ENCODE peak calls at places on chromosome 4, in four cellular contexts. R, M, K and T are unnamed samples.

GRCh38 chr4:17055788-17056187 is 157.3 kb upstream of the LDB2 start:
- DNase-seq in R (no peak), M (no peak), K (no peak), T (no peak)

GRCh38 chr4:94515365-94515764 is 63.6 kb downstream of the PDLIM5 start:
- DNase-seq in R (no peak), M (no peak), K (no peak), T (no peak)

GRCh38 chr4:135065366-135065765 is 863.8 kb upstream of the PABPC4L start:
- DNase-seq in R (no peak), M (no peak), K (no peak), T (no peak)

GRCh38 chr4:68498413-68499007 is 51.2 kb downstream of the TMPRSS11E start:
- DNase-seq in R (peak; percentile 90), M (peak; percentile 34), K (peak; percentile 66), T (peak; percentile 20)

GRCh38 chr4:4233610-4234009 is 6.9 kb upstream of the OTOP1 start:
- DNase-seq in R (no peak), M (no peak), K (no peak), T (no peak)

GRCh38 chr4:4247711-4248035 is 350 bp downstream of the TMEM128 start:
- DNase-seq in R (no peak), M (no peak), K (no peak), T (peak; percentile 10)

GRCh38 chr4:43330288-43330687 is 437.8 kb downstream of the GRXCR1 start:
- DNase-seq in R (no peak), M (no peak), K (no peak), T (no peak)

GRCh38 chr4:177802665-177803064 is 360.4 kb upstream of the AGA start:
- DNase-seq in R (no peak), M (no peak), K (no peak), T (no peak)

GRCh38 chr4:171308661-171309060 is 504.5 kb upstream of the GALNTL6 start:
- DNase-seq in R (no peak), M (no peak), K (no peak), T (no peak)

GRCh38 chr4:113620032-113620431 is 141.5 kb downstream of the CAMK2D start:
- DNase-seq in R (no peak), M (no peak), K (peak; percentile 39), T (no peak)

GRCh38 chr4:887034-887763 is 44.9 kb downstream of the GAK start:
- DNase-seq in R (no peak), M (no peak), K (no peak), T (no peak)

GRCh38 chr4:185697488-185697887 is 114.5 kb downstream of the SORBS2 start:
- DNase-seq in R (no peak), M (no peak), K (no peak), T (no peak)

GRCh38 chr4:4425119-4425690 is 38.3 kb downstream of the NSG1 start:
- DNase-seq in R (no peak), M (no peak), K (no peak), T (no peak)

GRCh38 chr4:63729519-63729918 is 679.7 kb downstream of the TECRL start:
- DNase-seq in R (no peak), M (no peak), K (no peak), T (no peak)

DNA sequence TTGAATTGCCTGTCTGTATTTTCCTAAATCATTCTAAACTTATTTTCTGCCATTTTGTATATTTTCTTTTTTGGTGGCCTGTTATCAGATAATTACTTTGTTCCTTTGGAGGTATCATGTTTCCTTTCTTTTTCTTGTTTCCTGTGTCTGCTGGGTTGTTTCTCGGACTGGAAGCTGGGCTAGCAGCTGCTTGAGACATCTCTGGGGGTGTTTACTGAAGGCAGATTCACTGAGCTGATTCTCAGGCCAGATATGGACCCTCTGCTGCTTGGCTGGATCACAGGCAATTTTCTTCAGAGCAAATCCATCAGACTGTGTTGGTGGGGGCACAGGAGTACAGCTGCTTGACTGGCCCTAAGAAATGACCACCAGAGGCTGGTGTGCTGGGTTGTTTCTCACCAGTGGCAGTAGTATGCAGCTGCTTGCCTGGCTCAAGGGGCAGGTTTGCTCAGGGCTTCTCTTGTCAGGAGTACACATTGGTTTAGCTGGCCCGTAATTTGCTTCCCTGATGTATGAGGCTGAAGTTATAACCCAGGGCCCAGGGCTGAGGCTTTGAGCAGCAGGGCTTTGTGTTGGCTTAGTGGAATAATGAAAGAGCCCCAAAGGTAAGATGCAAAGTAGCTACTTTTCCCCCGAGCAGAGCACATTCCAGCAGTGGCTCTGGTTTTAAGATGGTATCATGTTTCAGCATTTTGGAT is 680.6 kb downstream of the TECRL start:
- DNase-seq in R (no peak), M (no peak), K (no peak), T (no peak)
- H3K4me3 ChIP-seq in R (no peak overlapping the region), M (no peak overlapping the region), K (no peak overlapping the region), T (no peak overlapping the region)

GRCh38 chr4:48542888-48543287 is 52.8 kb downstream of the ZAR1 start:
- DNase-seq in R (no peak), M (no peak), K (no peak), T (no peak)

GRCh38 chr4:48543796-48544195 is 53.7 kb downstream of the ZAR1 start:
- DNase-seq in R (no peak), M (no peak), K (no peak), T (peak; percentile 29)

GRCh38 chr4:48546336-48546735 is 56.3 kb downstream of the ZAR1 start:
- DNase-seq in R (peak; percentile 50), M (no peak), K (peak; percentile 55), T (no peak)
- TF ChIP-seq CTCF in R (peak; percentile 47), M (peak; percentile 13), K (peak; percentile 77), T (peak; percentile 55)

GRCh38 chr4:184477201-184477999 is 3.0 kb upstream of the IRF2 start:
- DNase-seq in R (no peak), M (no peak), K (no peak), T (no peak)

GRCh38 chr4:184475096-184475461 is 729 bp upstream of the IRF2 start:
- DNase-seq in R (peak; percentile 76), M (peak; percentile 60), K (peak; percentile 57), T (no peak)

GRCh38 chr4:184479516-184479950 is 5.2 kb upstream of the IRF2 start:
- DNase-seq in R (no peak), M (no peak), K (no peak), T (no peak)

GRCh38 chr4:184474261-184475095 is at the start of gene IRF2:
- DNase-seq in R (peak; percentile 100), M (peak; percentile 98), K (peak; percentile 97), T (peak; percentile 63)

DNA sequence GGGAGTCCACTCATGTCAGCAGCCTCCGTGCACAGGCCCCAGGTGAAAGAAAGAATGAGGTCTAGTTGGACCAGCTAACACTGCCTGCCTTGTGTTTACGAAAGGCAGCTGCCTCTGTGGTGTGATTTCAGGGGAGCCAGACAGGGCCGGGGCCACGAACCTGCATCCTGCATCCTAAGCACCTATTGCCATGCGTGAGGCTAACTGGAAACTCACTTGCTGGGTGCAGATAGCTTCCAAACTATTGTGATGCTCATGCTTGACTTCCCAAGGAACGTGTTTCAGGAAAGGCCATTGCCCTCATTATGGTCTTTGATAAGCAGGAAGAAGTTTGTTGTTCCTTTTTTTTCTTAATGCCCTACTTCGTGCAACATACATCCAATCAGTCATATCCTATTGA is 2.3 kb upstream of the IRF2 start:
- DNase-seq in R (peak; percentile 57), M (no peak), K (peak; percentile 50), T (no peak)
- H3K4me3 ChIP-seq in R (peak overlapping the region; percentile 78), M (no peak overlapping the region), K (peak overlapping the region; percentile 89), T (no peak overlapping the region)

GRCh38 chr4:89486042-89486441 is 178.4 kb upstream of the GPRIN3 start:
- DNase-seq in R (no peak), M (no peak), K (no peak), T (no peak)
- TF ChIP-seq CTCF in R (no peak), M (no peak), K (peak; percentile 30), T (peak; percentile 36)